ENCODE peak calls at places on chromosomes 13 and 19, in six cellular contexts. N, K, V, P, U and Y are unnamed samples.

GRCh38 chr13:94816256-94816655 is 103.9 kb upstream of the SOX21 start:
- DNase-seq in N (no peak), K (no peak), V (no peak), P (no peak), U (no peak), Y (no peak)

GRCh38 chr19:17659996-17660395 is 28.2 kb downstream of the UNC13A start:
- DNase-seq in N (no peak), K (no peak), V (no peak), P (peak; percentile 49), U (no peak), Y (no peak)

GRCh38 chr13:22103628-22104027 is 432.8 kb downstream of the FGF9 start:
- DNase-seq in N (no peak), K (peak; percentile 14), V (no peak), P (no peak), U (no peak), Y (no peak)

GRCh38 chr19:10815969-10816635 is 19.9 kb downstream of the TMED1 start:
- DNase-seq in N (no peak), K (peak; percentile 66), V (peak; percentile 59), P (peak; percentile 67), U (no peak), Y (no peak)

GRCh38 chr13:26255717-26256277 is 1.9 kb downstream of the CDK8 start:
- DNase-seq in N (no peak), K (no peak), V (peak; percentile 31), P (no peak), U (no peak), Y (no peak)

GRCh38 chr19:49515767-49516166 is 3.3 kb downstream of the FCGRT start:
- DNase-seq in N (peak; percentile 82), K (no peak), V (no peak), P (no peak), U (no peak), Y (no peak)

GRCh38 chr13:80454245-80454644 is 113.3 kb upstream of the SPRY2 start:
- DNase-seq in N (no peak), K (no peak), V (peak; percentile 89), P (no peak), U (no peak), Y (no peak)

GRCh38 chr13:99275093-99275469 is 16.9 kb upstream of the GPR18 start:
- DNase-seq in N (no peak), K (peak; percentile 80), V (peak; percentile 74), P (no peak), U (peak; percentile 69), Y (no peak)

GRCh38 chr13:39847336-39847735 is 191.9 kb downstream of the COG6 start:
- DNase-seq in N (no peak), K (no peak), V (no peak), P (no peak), U (no peak), Y (no peak)

GRCh38 chr19:55452381-55453325 is 8.8 kb downstream of the ISOC2 start:
- DNase-seq in N (no peak), K (peak; percentile 59), V (peak; percentile 90), P (peak; percentile 64), U (peak; percentile 56), Y (no peak)

GRCh38 chr13:85709072-85709471 is 90.1 kb downstream of the SLITRK6 start:
- DNase-seq in N (no peak), K (no peak), V (peak; percentile 9), P (no peak), U (no peak), Y (no peak)

GRCh38 chr19:46404884-46405658 is 8.3 kb downstream of the CCDC8 start:
- DNase-seq in N (peak; percentile 43), K (no peak), V (peak; percentile 82), P (peak; percentile 38), U (peak; percentile 40), Y (peak; percentile 56)

GRCh38 chr13:48531416-48532145 is 1.3 kb downstream of the RCBTB2 start:
- DNase-seq in N (no peak), K (no peak), V (no peak), P (no peak), U (peak; percentile 14), Y (no peak)

GRCh38 chr13:50033696-50034095 is 18.5 kb downstream of the KCNRG start:
- DNase-seq in N (no peak), K (peak; percentile 81), V (peak; percentile 81), P (no peak), U (no peak), Y (no peak)

GRCh38 chr13:44280461-44280860 is 93.2 kb upstream of the SERP2 start:
- DNase-seq in N (no peak), K (peak; percentile 26), V (peak; percentile 53), P (no peak), U (no peak), Y (no peak)

GRCh38 chr13:51974485-51974884 is 36.8 kb downstream of the ATP7B start:
- DNase-seq in N (no peak), K (no peak), V (no peak), P (no peak), U (no peak), Y (no peak)

GRCh38 chr19:40735003-40735771 is 15.1 kb downstream of the ACTMAP start:
- DNase-seq in N (no peak), K (no peak), V (no peak), P (no peak), U (no peak), Y (no peak)

GRCh38 chr13:97142452-97142851 is 79.7 kb upstream of the MBNL2 start:
- DNase-seq in N (no peak), K (peak; percentile 27), V (peak; percentile 31), P (no peak), U (no peak), Y (no peak)

GRCh38 chr13:79936368-79937136 is 404.4 kb downstream of the SPRY2 start:
- DNase-seq in N (no peak), K (peak; percentile 100), V (peak; percentile 97), P (no peak), U (no peak), Y (no peak)

GRCh38 chr19:32269831-32270230 is 75.6 kb upstream of the ZNF507 start:
- DNase-seq in N (no peak), K (no peak), V (no peak), P (no peak), U (no peak), Y (no peak)

GRCh38 chr13:23673354-23673753 is 103.1 kb downstream of the TNFRSF19 start:
- DNase-seq in N (no peak), K (peak; percentile 94), V (peak; percentile 95), P (no peak), U (no peak), Y (no peak)

GRCh38 chr13:97141564-97142005 is 80.5 kb upstream of the MBNL2 start:
- DNase-seq in N (no peak), K (peak; percentile 73), V (peak; percentile 89), P (no peak), U (peak; percentile 30), Y (peak; percentile 20)

GRCh38 chr13:40200273-40200978 is 466.0 kb downstream of the FOXO1 start:
- DNase-seq in N (no peak), K (no peak), V (no peak), P (no peak), U (no peak), Y (no peak)

GRCh38 chr19:19539738-19540703 is 2.0 kb downstream of the CILP2 start:
- DNase-seq in N (peak; percentile 82), K (peak; percentile 57), V (peak; percentile 80), P (peak; percentile 96), U (peak; percentile 91), Y (peak; percentile 84)

GRCh38 chr19:19538077-19538764 is at the start of gene CILP2:
- DNase-seq in N (peak; percentile 60), K (no peak), V (no peak), P (no peak), U (peak; percentile 59), Y (peak; percentile 76)

GRCh38 chr19:19537321-19538048 is 580 bp upstream of the CILP2 start:
- DNase-seq in N (no peak), K (no peak), V (no peak), P (no peak), U (no peak), Y (no peak)

GRCh38 chr19:19540707-19541515 is 2.8 kb downstream of the CILP2 start:
- DNase-seq in N (peak; percentile 65), K (no peak), V (peak; percentile 50), P (no peak), U (peak; percentile 90), Y (peak; percentile 90)

DNA sequence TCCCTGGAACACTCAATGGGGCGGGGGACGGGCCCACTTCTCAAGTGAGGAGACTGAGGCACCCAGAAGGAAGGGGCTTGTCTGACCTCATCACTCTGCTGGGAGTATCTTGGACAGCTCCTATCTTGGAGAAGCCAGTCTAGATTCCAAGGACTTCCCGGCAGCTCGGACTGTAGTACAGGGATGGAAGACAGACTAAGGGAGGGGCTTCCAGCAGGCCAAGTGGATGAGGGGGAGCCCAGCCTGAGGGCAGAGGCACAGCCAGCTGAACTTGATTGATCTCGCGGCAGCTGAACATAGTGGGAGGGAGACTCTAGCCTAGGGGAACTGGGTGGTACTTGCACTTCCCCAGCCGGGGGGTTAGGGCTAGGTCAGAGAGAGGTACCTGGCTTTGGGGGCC is 702 bp downstream of the CILP2 start:
- DNase-seq in N (no peak), K (no peak), V (no peak), P (no peak), U (no peak), Y (no peak)
- TF ChIP-seq CTCF in N (no peak), K (no peak), V (no peak), P (no peak), U (no peak), Y (no peak)

GRCh38 chr19:38202504-38202903 is 21.5 kb downstream of the DPF1 start:
- DNase-seq in N (no peak), K (no peak), V (no peak), P (no peak), U (no peak), Y (no peak)
- TF ChIP-seq CTCF in N (no peak), K (no peak), V (no peak), P (no peak), U (no peak), Y (no peak)

GRCh38 chr13:110616103-110617101 is 1.1 kb downstream of the NAXD start:
- DNase-seq in N (no peak), K (peak; percentile 62), V (peak; percentile 54), P (no peak), U (peak; percentile 73), Y (peak; percentile 78)
- TF ChIP-seq CTCF in N (no peak), K (peak; percentile 30), V (peak; percentile 31), P (no peak), U (no peak), Y (no peak)

GRCh38 chr19:30227071-30227621 is 145.0 kb upstream of the ZNF536 start:
- DNase-seq in N (no peak), K (no peak), V (no peak), P (no peak), U (no peak), Y (no peak)

GRCh38 chr19:30226464-30227070 is 145.6 kb upstream of the ZNF536 start:
- DNase-seq in N (no peak), K (peak; percentile 43), V (no peak), P (no peak), U (peak; percentile 3), Y (no peak)

GRCh38 chr19:30228113-30228725 is 144.0 kb upstream of the ZNF536 start:
- DNase-seq in N (no peak), K (no peak), V (no peak), P (no peak), U (peak; percentile 3), Y (no peak)

GRCh38 chr19:30228726-30229523 is 143.3 kb upstream of the ZNF536 start:
- DNase-seq in N (no peak), K (peak; percentile 57), V (peak; percentile 20), P (no peak), U (no peak), Y (peak; percentile 41)

DNA sequence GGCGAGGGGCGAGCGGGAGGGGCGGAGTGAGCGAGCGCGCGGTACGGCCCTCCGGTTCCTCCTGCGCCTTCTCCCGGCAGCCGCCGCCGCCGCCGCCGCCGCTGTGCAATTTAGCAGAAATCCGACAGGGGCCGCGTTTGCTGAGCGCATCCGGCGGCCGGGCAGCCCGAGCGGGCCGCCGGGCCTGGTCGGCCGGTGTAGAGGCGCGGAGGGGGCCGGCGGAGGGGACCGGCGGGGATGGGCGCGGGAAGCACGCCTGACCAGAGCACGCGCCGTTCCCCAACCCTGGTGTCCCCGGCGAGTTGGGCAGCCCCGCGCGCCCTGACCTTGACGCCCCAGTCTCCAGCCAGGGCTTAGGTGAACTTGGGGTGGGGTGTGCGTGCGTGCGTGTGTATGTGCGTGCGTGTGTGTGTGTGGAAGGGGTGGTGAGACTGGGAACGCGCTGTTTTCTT is 144.5 kb upstream of the ZNF536 start:
- DNase-seq in N (peak; percentile 57), K (peak; percentile 82), V (peak; percentile 50), P (peak; percentile 76), U (peak; percentile 72), Y (peak; percentile 86)
- TF ChIP-seq CTCF in N (peak; percentile 59), K (peak; percentile 37), V (peak; percentile 31), P (peak; percentile 48), U (peak; percentile 76), Y (peak; percentile 53)